ENCODE peak calls at places on chromosomes 1 and 21, in six cellular contexts. R is dermis blood vessel endothelial cell; Q is NK-92 treated with Interleukin-12 subunit alpha and Interleukin-12 subunit beta, amount 100 ng/mL, for 24 hours; J is T1000; V is cerebellum; B is thoracic aorta. A is an unnamed sample.

GRCh38 chr1:20373286-20373685 is 82.6 kb downstream of the VWA5B1 start:
- DNase-seq in B (no peak), Q (no peak), J (no peak), V (no peak), R (no peak), A (no peak)

GRCh38 chr1:203148127-203148526 is 20.6 kb downstream of the ADORA1 start:
- DNase-seq in J (no peak), Q (no peak), V (peak; percentile 44), R (no peak), B (no peak), A (no peak)

GRCh38 chr1:231053493-231054162 is 13.6 kb upstream of the FAM89A start:
- DNase-seq in B (no peak), J (no peak), V (no peak), Q (no peak), R (peak; percentile 65), A (no peak)

GRCh38 chr1:149936076-149936991 is at the start of gene MTMR11:
- DNase-seq in V (peak; percentile 47), Q (no peak), R (peak; percentile 17), B (no peak), J (no peak), A (no peak)

GRCh38 chr1:218380125-218380977 is 35.2 kb downstream of the TGFB2 start:
- DNase-seq in Q (no peak), R (peak; percentile 66), V (peak; percentile 48), B (no peak), J (peak; percentile 55), A (no peak)

GRCh38 chr1:48960304-48960703 is 183.6 kb upstream of the BEND5 start:
- DNase-seq in J (no peak), B (no peak), R (no peak), Q (no peak), V (no peak), A (no peak)

GRCh38 chr1:111621050-111621449 is 1.5 kb downstream of the RAP1A start:
- DNase-seq in V (no peak), Q (no peak), B (no peak), R (peak; percentile 40), J (no peak), A (no peak)

GRCh38 chr21:37208741-37209225 is 58.4 kb downstream of the VPS26C start:
- DNase-seq in J (no peak), Q (no peak), V (no peak), R (no peak), B (no peak), A (no peak)

GRCh38 chr1:98702976-98703375 is 41.5 kb downstream of the SNX7 start:
- DNase-seq in B (no peak), R (no peak), J (no peak), Q (no peak), V (no peak), A (no peak)

GRCh38 chr1:61446531-61446991 is 278.4 kb downstream of the TM2D1 start:
- DNase-seq in Q (no peak), J (no peak), R (peak; percentile 39), V (peak; percentile 44), B (no peak), A (no peak)

GRCh38 chr1:143698016-143698415 is 273.8 kb downstream of the FAM72C start:
- DNase-seq in B (no peak), R (peak; percentile 31), V (peak; percentile 17), J (no peak), Q (no peak), A (no peak)

GRCh38 chr1:202351725-202352124 is 3.2 kb downstream of the PPP1R12B start:
- DNase-seq in J (no peak), Q (no peak), B (no peak), R (no peak), V (no peak), A (no peak)

GRCh38 chr1:38500352-38500751 is 359.2 kb downstream of the RRAGC start:
- DNase-seq in Q (no peak), J (no peak), B (no peak), V (no peak), R (peak; percentile 13), A (no peak)

GRCh38 chr21:34365794-34366193 is 2.0 kb downstream of the KCNE2 start:
- DNase-seq in J (no peak), R (no peak), Q (no peak), V (no peak), B (no peak), A (no peak)

GRCh38 chr21:46427516-46427915 is 31.2 kb upstream of the DIP2A start:
- DNase-seq in J (no peak), Q (no peak), V (no peak), R (no peak), B (no peak), A (no peak)

GRCh38 chr1:108560143-108560429 is 186 bp downstream of the EEIG2 start:
- DNase-seq in V (no peak), R (no peak), J (no peak), B (no peak), Q (no peak), A (no peak)

GRCh38 chr1:168485048-168485447 is 58.7 kb downstream of the XCL2 start:
- DNase-seq in V (no peak), B (no peak), R (peak; percentile 21), Q (no peak), J (no peak), A (no peak)

GRCh38 chr1:217369996-217370551 is 260.8 kb downstream of the GPATCH2 start:
- DNase-seq in V (no peak), J (no peak), Q (no peak), B (no peak), R (no peak), A (no peak)

GRCh38 chr1:24266398-24266941 is 52.7 kb upstream of the GRHL3 start:
- DNase-seq in Q (no peak), V (no peak), B (no peak), R (no peak), J (peak; percentile 93), A (no peak)

GRCh38 chr1:87200875-87201638 is 127.6 kb upstream of the LMO4 start:
- DNase-seq in V (no peak), R (no peak), Q (no peak), B (no peak), J (no peak), A (peak; percentile 6)

GRCh38 chr1:89350298-89350697 is 13.6 kb upstream of the GBP6 start:
- DNase-seq in Q (no peak), V (no peak), R (no peak), B (no peak), J (no peak), A (no peak)

GRCh38 chr1:198162091-198162767 is 5.4 kb downstream of the NEK7 start:
- DNase-seq in J (no peak), V (no peak), B (no peak), R (no peak), Q (no peak), A (no peak)

GRCh38 chr1:91585982-91586381 is 85.3 kb downstream of the CDC7 start:
- DNase-seq in V (no peak), R (no peak), Q (no peak), B (no peak), J (no peak), A (no peak)

GRCh38 chr1:54798769-54799641 is 2.1 kb downstream of the TTC22 start:
- DNase-seq in B (no peak), J (no peak), R (no peak), V (no peak), Q (peak; percentile 52), A (no peak)

GRCh38 chr1:158150512-158150911 is 30.2 kb upstream of the CD1D start:
- DNase-seq in R (no peak), V (no peak), J (no peak), Q (no peak), B (no peak), A (no peak)

GRCh38 chr1:153775432-153776311 is 465 bp downstream of the SLC27A3 start:
- DNase-seq in V (peak; percentile 70), R (peak; percentile 58), Q (peak; percentile 88), B (no peak), J (peak; percentile 15), A (peak; percentile 54)

GRCh38 chr1:9909222-9910046 is 635 bp downstream of the CTNNBIP1 start:
- DNase-seq in J (no peak), V (no peak), Q (no peak), R (peak; percentile 52), B (no peak), A (no peak)

GRCh38 chr1:226624526-226624925 is 76.0 kb downstream of the STUM start:
- DNase-seq in B (no peak), R (no peak), Q (no peak), J (no peak), V (no peak), A (no peak)

GRCh38 chr1:54413295-54413694 is 7.1 kb upstream of the SSBP3 start:
- DNase-seq in V (no peak), Q (no peak), J (no peak), R (peak; percentile 89), B (no peak), A (no peak)

GRCh38 chr1:238658766-238659165 is 727.6 kb upstream of the CHRM3 start:
- DNase-seq in V (no peak), R (no peak), B (no peak), Q (no peak), J (no peak), A (no peak)

GRCh38 chr1:17926906-17927305 is 171.8 kb downstream of the ACTL8 start:
- DNase-seq in Q (no peak), V (no peak), R (no peak), J (no peak), B (no peak), A (peak; percentile 73)